ENCODE peak calls at places on chromosome 21, in seven cellular contexts. O, W, A, V, Z, E and G are unnamed samples.
A peak's percentile ranks its signal among the peaks of the same experiment; 100 is the strongest.

GRCh38 chr21:27812279-27812678 is 845.4 kb upstream of the ADAMTS5 start:
- DNase-seq in O (peak; percentile 42), W (peak; percentile 24), A (no peak), V (no peak), Z (no peak), E (no peak), G (peak; percentile 58)

GRCh38 chr21:43020177-43020576 is 45.8 kb downstream of the PKNOX1 start:
- DNase-seq in O (no peak), W (no peak), A (no peak), V (no peak), Z (no peak), E (no peak), G (no peak)

GRCh38 chr21:15841856-15842564 is 112.2 kb downstream of the USP25 start:
- DNase-seq in O (peak; percentile 61), W (peak; percentile 80), A (no peak), V (no peak), Z (no peak), E (no peak), G (peak; percentile 87)

GRCh38 chr21:31279986-31280385 is 64.1 kb downstream of the TIAM1 start:
- DNase-seq in O (no peak), W (no peak), A (no peak), V (no peak), Z (no peak), E (no peak), G (no peak)

GRCh38 chr21:15121655-15122120 is 56.9 kb upstream of the NRIP1 start:
- DNase-seq in O (peak; percentile 11), W (peak; percentile 63), A (peak; percentile 80), V (no peak), Z (no peak), E (no peak), G (peak; percentile 80)

GRCh38 chr21:14466715-14467114 is 79.4 kb downstream of the SAMSN1 start:
- DNase-seq in O (no peak), W (no peak), A (no peak), V (no peak), Z (no peak), E (no peak), G (no peak)

GRCh38 chr21:25717491-25718139 is 17.1 kb downstream of the ATP5PF start:
- DNase-seq in O (peak; percentile 25), W (peak; percentile 71), A (no peak), V (no peak), Z (no peak), E (no peak), G (peak; percentile 72)

GRCh38 chr21:20292280-20292679 is 705.9 kb upstream of the NCAM2 start:
- DNase-seq in O (no peak), W (no peak), A (no peak), V (no peak), Z (no peak), E (no peak), G (no peak)

GRCh38 chr21:40842197-40842552 is 4.8 kb downstream of the DSCAM start:
- DNase-seq in O (no peak), W (no peak), A (no peak), V (no peak), Z (no peak), E (no peak), G (no peak)

GRCh38 chr21:40839551-40839950 is 7.4 kb downstream of the DSCAM start:
- DNase-seq in O (no peak), W (no peak), A (no peak), V (peak; percentile 91), Z (no peak), E (no peak), G (no peak)

GRCh38 chr21:40840441-40840840 is 6.5 kb downstream of the DSCAM start:
- DNase-seq in O (peak; percentile 28), W (no peak), A (no peak), V (no peak), Z (no peak), E (no peak), G (no peak)

GRCh38 chr21:40844935-40845334 is 2.0 kb downstream of the DSCAM start:
- DNase-seq in O (peak; percentile 68), W (no peak), A (no peak), V (no peak), Z (no peak), E (no peak), G (no peak)

DNA sequence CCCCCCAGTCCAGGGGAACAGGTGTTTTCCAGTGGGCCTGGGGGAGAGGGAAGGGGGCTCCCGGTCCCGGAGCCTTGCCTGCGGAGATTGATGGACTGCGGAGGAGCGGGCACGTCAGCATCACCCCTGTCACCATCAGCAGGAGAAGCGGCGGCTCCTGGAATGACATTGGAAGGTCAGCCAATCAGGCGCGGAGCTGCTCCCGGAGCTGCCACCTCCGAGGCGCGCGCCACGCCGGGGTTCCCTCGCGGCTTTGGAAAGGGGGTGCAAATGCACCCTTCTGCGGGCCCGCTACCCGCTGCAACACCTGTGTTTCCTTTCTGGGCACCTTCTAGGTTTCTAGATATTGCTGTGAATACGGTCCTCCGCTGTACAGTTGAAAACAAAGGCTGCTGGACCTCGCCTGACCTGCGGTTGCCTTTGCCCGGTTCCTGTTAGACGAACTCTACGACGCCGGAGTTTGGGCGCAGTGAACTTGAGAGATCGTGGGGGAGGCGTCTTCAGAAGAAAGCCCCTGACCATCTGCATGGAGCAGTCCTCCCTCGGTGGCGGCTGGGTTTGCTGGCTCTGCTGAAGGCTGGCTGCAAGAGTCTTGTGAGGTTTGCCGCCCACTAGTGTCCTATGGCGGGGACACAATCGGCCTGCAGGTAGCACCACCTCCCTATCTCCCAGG is 5.3 kb downstream of the DSCAM start:
- DNase-seq in O (peak; percentile 42), W (no peak), A (no peak), V (peak; percentile 98), Z (peak; percentile 28), E (peak; percentile 77), G (no peak)
- TF ChIP-seq CTCF in O (peak; percentile 59), W (no peak), A (no peak), V (peak; percentile 97), Z (no peak), E (peak; percentile 62), G (no peak)

GRCh38 chr21:34635307-34635706 is 20.4 kb upstream of the RCAN1 start:
- DNase-seq in O (no peak), W (no peak), A (no peak), V (no peak), Z (no peak), E (no peak), G (no peak)
- TF ChIP-seq CTCF in O (peak; percentile 22), W (peak; percentile 38), A (peak; percentile 30), V (peak; percentile 57), Z (no peak), E (no peak), G (peak; percentile 46)

GRCh38 chr21:41956926-41957729 is 3.3 kb upstream of the C2CD2 start:
- DNase-seq in O (peak; percentile 68), W (peak; percentile 68), A (no peak), V (no peak), Z (no peak), E (no peak), G (peak; percentile 85)

GRCh38 chr21:41958886-41959563 is 5.2 kb upstream of the C2CD2 start:
- DNase-seq in O (peak; percentile 81), W (no peak), A (peak; percentile 69), V (no peak), Z (peak; percentile 49), E (no peak), G (no peak)

GRCh38 chr21:41960386-41960785 is 6.6 kb upstream of the C2CD2 start:
- DNase-seq in O (no peak), W (no peak), A (no peak), V (no peak), Z (no peak), E (no peak), G (no peak)

GRCh38 chr21:41955516-41955915 is 1.7 kb upstream of the C2CD2 start:
- DNase-seq in O (no peak), W (no peak), A (no peak), V (no peak), Z (no peak), E (no peak), G (no peak)

DNA sequence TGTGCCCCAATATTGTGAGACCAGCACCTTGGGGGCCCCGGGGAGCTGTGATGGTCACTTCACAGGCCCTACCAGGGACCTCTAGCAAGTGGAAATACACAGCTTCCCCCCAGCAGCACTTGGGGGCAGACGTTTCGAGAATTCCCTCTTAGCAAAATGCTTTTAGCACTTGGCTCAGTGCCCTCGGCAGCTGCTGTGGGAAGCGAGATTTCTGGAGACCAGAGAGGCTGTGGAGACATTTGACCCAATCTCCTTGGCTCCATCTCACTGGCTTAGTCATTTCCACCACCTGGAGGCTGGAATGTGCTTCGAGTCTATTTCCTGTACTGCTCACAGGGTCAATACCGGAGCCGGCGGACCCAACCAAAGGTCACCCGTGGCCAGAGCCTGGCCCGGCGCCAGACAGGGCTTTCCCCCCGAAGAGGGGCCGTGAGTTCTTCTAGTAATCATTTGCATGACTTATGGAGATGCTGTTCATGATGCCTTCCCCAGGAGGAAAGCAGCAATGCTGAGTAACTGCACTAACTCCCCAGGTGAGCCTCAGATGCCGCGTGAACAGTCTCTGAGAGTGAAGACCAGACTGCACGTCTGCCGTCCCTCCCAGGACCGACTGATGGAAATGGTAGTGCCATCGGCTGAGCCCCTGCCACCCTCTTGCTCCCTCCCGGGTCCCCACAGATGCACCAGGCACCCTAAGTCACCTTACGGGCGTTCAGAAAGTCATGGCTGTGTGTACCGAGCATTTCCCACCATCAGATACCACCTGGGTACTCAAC is 4.4 kb upstream of the C2CD2 start:
- DNase-seq in O (peak; percentile 74), W (peak; percentile 93), A (peak; percentile 82), V (no peak), Z (peak; percentile 75), E (no peak), G (peak; percentile 96)
- TF ChIP-seq CTCF in O (peak; percentile 20), W (peak; percentile 38), A (peak; percentile 35), V (no peak), Z (peak; percentile 42), E (no peak), G (peak; percentile 60)

DNA sequence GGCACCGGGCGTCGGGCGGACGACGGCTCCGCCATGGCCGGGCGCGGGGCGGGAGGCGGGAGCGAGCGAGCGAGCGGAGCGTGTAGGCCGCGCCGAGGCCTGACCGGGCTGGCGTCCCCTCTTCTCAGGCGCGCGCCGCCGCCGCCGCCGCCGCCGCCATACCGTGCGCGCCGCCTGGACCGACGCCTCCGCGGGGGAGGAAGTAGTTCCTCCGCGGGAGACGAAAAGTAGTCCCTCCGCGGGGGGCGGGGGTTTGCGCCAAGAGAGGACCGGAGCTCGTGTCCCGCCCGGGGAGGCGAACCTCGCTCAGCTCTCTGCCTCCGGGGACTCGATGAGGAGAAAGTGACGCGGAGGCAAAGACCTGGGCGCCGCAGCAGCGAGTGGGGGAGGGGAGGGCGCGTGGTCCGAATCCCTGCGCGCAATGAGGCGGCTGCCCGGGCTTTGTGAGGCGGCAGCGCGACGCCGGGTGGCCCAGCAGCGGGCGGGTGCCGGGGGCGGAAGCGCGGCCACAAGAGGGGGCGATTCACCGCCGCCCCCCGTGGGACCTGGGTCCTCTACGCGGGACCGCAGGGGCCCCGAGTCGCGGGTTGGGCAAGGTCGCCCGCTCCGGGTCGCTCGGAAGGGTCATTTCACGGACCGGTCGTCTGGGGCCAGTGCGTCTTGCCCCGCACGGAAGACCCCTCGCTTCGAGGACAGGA is at the start of gene BRWD1:
- DNase-seq in O (peak; percentile 82), W (peak; percentile 84), A (peak; percentile 93), V (peak; percentile 93), Z (peak; percentile 66), E (peak; percentile 83), G (peak; percentile 87)
- TF ChIP-seq CTCF in O (no peak), W (no peak), A (peak; percentile 42), V (peak; percentile 32), Z (peak; percentile 25), E (peak; percentile 15), G (no peak)